ENCODE peak calls at places on chromosomes 7 and 10, in eight cellular contexts. One of them, this sample, is unnamed.

GRCh38 chr10:54372164-54372563 is 428.9 kb downstream of the PCDH15 start:
- DNase-seq in SK-N-SH: peak; percentile 5
- DNase-seq in tibial nerve: no peak
- DNase-seq in GM12878: no peak
- DNase-seq in IMR-90: no peak
- DNase-seq in AG10803: no peak
- DNase-seq in PC-9: no peak
- DNase-seq in cardiac fibroblast: no peak
- DNase-seq in this sample: no peak

GRCh38 chr7:36048141-36048901 is 104.7 kb upstream of the EEPD1 start:
- DNase-seq in SK-N-SH: peak; percentile 58
- DNase-seq in tibial nerve: peak; percentile 78
- DNase-seq in GM12878: no peak
- DNase-seq in IMR-90: peak; percentile 83
- DNase-seq in AG10803: peak; percentile 97
- DNase-seq in PC-9: peak; percentile 98
- DNase-seq in cardiac fibroblast: peak; percentile 90
- DNase-seq in this sample: no peak

GRCh38 chr7:35717013-35717412 is 22.1 kb upstream of the HERPUD2 start:
- DNase-seq in SK-N-SH: no peak
- DNase-seq in tibial nerve: no peak
- DNase-seq in GM12878: no peak
- DNase-seq in IMR-90: no peak
- DNase-seq in AG10803: no peak
- DNase-seq in PC-9: no peak
- DNase-seq in cardiac fibroblast: no peak
- DNase-seq in this sample: no peak

GRCh38 chr7:147999962-148000361 is 590.6 kb upstream of the C7orf33 start:
- DNase-seq in SK-N-SH: no peak
- DNase-seq in tibial nerve: no peak
- DNase-seq in GM12878: no peak
- DNase-seq in IMR-90: no peak
- DNase-seq in AG10803: no peak
- DNase-seq in PC-9: no peak
- DNase-seq in cardiac fibroblast: no peak
- DNase-seq in this sample: no peak

GRCh38 chr10:98269435-98269912 is 1.5 kb upstream of the LOXL4 start:
- DNase-seq in SK-N-SH: peak; percentile 56
- DNase-seq in tibial nerve: peak; percentile 60
- DNase-seq in GM12878: no peak
- DNase-seq in IMR-90: peak; percentile 73
- DNase-seq in AG10803: peak; percentile 89
- DNase-seq in PC-9: peak; percentile 88
- DNase-seq in cardiac fibroblast: peak; percentile 91
- DNase-seq in this sample: no peak

GRCh38 chr7:114930829-114931655 is 9.1 kb downstream of the MDFIC start:
- DNase-seq in SK-N-SH: no peak
- DNase-seq in tibial nerve: no peak
- DNase-seq in GM12878: no peak
- DNase-seq in IMR-90: peak; percentile 62
- DNase-seq in AG10803: no peak
- DNase-seq in PC-9: no peak
- DNase-seq in cardiac fibroblast: peak; percentile 45
- DNase-seq in this sample: peak; percentile 75

GRCh38 chr7:80530136-80530535 is 18.3 kb upstream of the GNAT3 start:
- DNase-seq in SK-N-SH: no peak
- DNase-seq in tibial nerve: no peak
- DNase-seq in GM12878: no peak
- DNase-seq in IMR-90: no peak
- DNase-seq in AG10803: no peak
- DNase-seq in PC-9: no peak
- DNase-seq in cardiac fibroblast: no peak
- DNase-seq in this sample: no peak

GRCh38 chr7:48255046-48255445 is 83.8 kb downstream of the ABCA13 start:
- DNase-seq in SK-N-SH: no peak
- DNase-seq in tibial nerve: no peak
- DNase-seq in GM12878: peak; percentile 7
- DNase-seq in IMR-90: peak; percentile 86
- DNase-seq in AG10803: peak; percentile 65
- DNase-seq in PC-9: no peak
- DNase-seq in cardiac fibroblast: peak; percentile 3
- DNase-seq in this sample: peak; percentile 38

GRCh38 chr7:147894271-147894670 is 696.3 kb upstream of the C7orf33 start:
- DNase-seq in SK-N-SH: peak; percentile 53
- DNase-seq in tibial nerve: no peak
- DNase-seq in GM12878: no peak
- DNase-seq in IMR-90: no peak
- DNase-seq in AG10803: peak; percentile 10
- DNase-seq in PC-9: no peak
- DNase-seq in cardiac fibroblast: peak; percentile 0
- DNase-seq in this sample: no peak

GRCh38 chr7:119413314-119413805 is 859.6 kb upstream of the KCND2 start:
- DNase-seq in SK-N-SH: no peak
- DNase-seq in tibial nerve: no peak
- DNase-seq in GM12878: no peak
- DNase-seq in IMR-90: no peak
- DNase-seq in AG10803: no peak
- DNase-seq in PC-9: no peak
- DNase-seq in cardiac fibroblast: no peak
- DNase-seq in this sample: no peak

GRCh38 chr10:65571011-65571570 is 1354.7 kb upstream of the LRRTM3 start:
- DNase-seq in SK-N-SH: peak; percentile 4
- DNase-seq in tibial nerve: no peak
- DNase-seq in GM12878: no peak
- DNase-seq in IMR-90: no peak
- DNase-seq in AG10803: no peak
- DNase-seq in PC-9: peak; percentile 44
- DNase-seq in cardiac fibroblast: peak; percentile 18
- DNase-seq in this sample: no peak

GRCh38 chr10:78875331-78875877 is 193.4 kb upstream of the ZMIZ1 start:
- DNase-seq in SK-N-SH: no peak
- DNase-seq in tibial nerve: no peak
- DNase-seq in GM12878: no peak
- DNase-seq in IMR-90: no peak
- DNase-seq in AG10803: no peak
- DNase-seq in PC-9: no peak
- DNase-seq in cardiac fibroblast: no peak
- DNase-seq in this sample: no peak

GRCh38 chr10:48282829-48283228 is 8.3 kb upstream of the FRMPD2 start:
- DNase-seq in SK-N-SH: no peak
- DNase-seq in tibial nerve: no peak
- DNase-seq in GM12878: peak; percentile 89
- DNase-seq in IMR-90: no peak
- DNase-seq in AG10803: no peak
- DNase-seq in PC-9: no peak
- DNase-seq in cardiac fibroblast: no peak
- DNase-seq in this sample: peak; percentile 87

GRCh38 chr7:77680266-77680665 is 16.0 kb upstream of the RSBN1L start:
- DNase-seq in SK-N-SH: no peak
- DNase-seq in tibial nerve: no peak
- DNase-seq in GM12878: no peak
- DNase-seq in IMR-90: peak; percentile 78
- DNase-seq in AG10803: no peak
- DNase-seq in PC-9: no peak
- DNase-seq in cardiac fibroblast: no peak
- DNase-seq in this sample: no peak

GRCh38 chr10:4262870-4263269 is 477.9 kb upstream of the KLF6 start:
- DNase-seq in SK-N-SH: no peak
- DNase-seq in tibial nerve: no peak
- DNase-seq in GM12878: no peak
- DNase-seq in IMR-90: no peak
- DNase-seq in AG10803: no peak
- DNase-seq in PC-9: no peak
- DNase-seq in cardiac fibroblast: no peak
- DNase-seq in this sample: no peak

DNA sequence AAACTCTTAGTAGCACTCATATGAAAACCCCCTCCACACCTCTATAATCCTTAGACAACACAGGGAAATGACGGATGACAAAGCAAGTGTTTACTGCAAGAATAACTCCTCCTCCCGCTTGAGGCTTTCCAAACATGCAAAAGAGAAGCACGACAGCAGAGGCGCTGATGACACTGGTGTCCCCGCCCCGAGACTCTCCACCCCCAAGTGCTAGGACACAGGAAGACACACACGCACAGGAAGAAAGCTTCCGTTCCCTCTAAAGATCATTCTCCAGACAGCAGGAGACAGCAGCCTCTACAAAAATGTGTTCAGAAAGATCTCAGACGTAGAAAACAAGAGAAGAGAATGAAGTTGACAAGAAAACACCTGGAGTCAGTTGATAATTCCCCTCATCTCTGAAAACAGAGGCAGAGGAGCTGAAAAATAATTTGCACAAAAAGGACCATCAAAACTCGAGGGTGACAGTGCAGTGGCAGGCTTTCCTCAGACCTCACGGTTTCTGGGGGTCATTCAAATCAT is 90.2 kb downstream of the DLG5 start:
- DNase-seq in SK-N-SH: no peak
- DNase-seq in tibial nerve: peak; percentile 46
- DNase-seq in GM12878: peak; percentile 66
- DNase-seq in IMR-90: peak; percentile 22
- DNase-seq in AG10803: peak; percentile 76
- DNase-seq in PC-9: no peak
- DNase-seq in cardiac fibroblast: peak; percentile 42
- DNase-seq in this sample: peak; percentile 87
- H3K4me3 ChIP-seq in SK-N-SH: no peak overlapping the region
- H3K4me3 ChIP-seq in tibial nerve: no peak overlapping the region
- H3K4me3 ChIP-seq in GM12878: peak overlapping the region; percentile 27
- H3K4me3 ChIP-seq in IMR-90: no peak overlapping the region
- H3K4me3 ChIP-seq in AG10803: no peak overlapping the region
- H3K4me3 ChIP-seq in PC-9: no peak overlapping the region
- H3K4me3 ChIP-seq in cardiac fibroblast: no peak overlapping the region
- H3K4me3 ChIP-seq in this sample: peak overlapping the region; percentile 36

GRCh38 chr7:23276381-23276780 is 22.8 kb upstream of the MALSU1 start:
- DNase-seq in SK-N-SH: no peak
- DNase-seq in tibial nerve: no peak
- DNase-seq in GM12878: no peak
- DNase-seq in IMR-90: no peak
- DNase-seq in AG10803: no peak
- DNase-seq in PC-9: no peak
- DNase-seq in cardiac fibroblast: peak; percentile 14
- DNase-seq in this sample: peak; percentile 39
- TF ChIP-seq CTCF in SK-N-SH: peak; percentile 42
- TF ChIP-seq CTCF in tibial nerve: no peak
- TF ChIP-seq CTCF in GM12878: peak; percentile 40
- TF ChIP-seq CTCF in IMR-90: no peak
- TF ChIP-seq CTCF in AG10803: no peak
- TF ChIP-seq CTCF in PC-9: peak; percentile 32
- TF ChIP-seq CTCF in cardiac fibroblast: no peak
- TF ChIP-seq CTCF in this sample: peak; percentile 25

GRCh38 chr7:37180828-37181549 is 267.7 kb downstream of the ELMO1 start:
- DNase-seq in SK-N-SH: no peak
- DNase-seq in tibial nerve: no peak
- DNase-seq in GM12878: no peak
- DNase-seq in IMR-90: no peak
- DNase-seq in AG10803: no peak
- DNase-seq in PC-9: no peak
- DNase-seq in cardiac fibroblast: no peak
- DNase-seq in this sample: no peak
- H3K4me3 ChIP-seq in SK-N-SH: no peak overlapping the region
- H3K4me3 ChIP-seq in tibial nerve: no peak overlapping the region
- H3K4me3 ChIP-seq in GM12878: no peak overlapping the region
- H3K4me3 ChIP-seq in IMR-90: no peak overlapping the region
- H3K4me3 ChIP-seq in AG10803: no peak overlapping the region
- H3K4me3 ChIP-seq in PC-9: no peak overlapping the region
- H3K4me3 ChIP-seq in cardiac fibroblast: no peak overlapping the region
- H3K4me3 ChIP-seq in this sample: no peak overlapping the region

GRCh38 chr10:7250236-7250635 is 160.6 kb downstream of the SFMBT2 start:
- DNase-seq in SK-N-SH: no peak
- DNase-seq in tibial nerve: no peak
- DNase-seq in GM12878: no peak
- DNase-seq in IMR-90: no peak
- DNase-seq in AG10803: no peak
- DNase-seq in PC-9: no peak
- DNase-seq in cardiac fibroblast: no peak
- DNase-seq in this sample: no peak
- TF ChIP-seq CTCF in SK-N-SH: no peak
- TF ChIP-seq CTCF in tibial nerve: no peak
- TF ChIP-seq CTCF in GM12878: no peak
- TF ChIP-seq CTCF in IMR-90: no peak
- TF ChIP-seq CTCF in AG10803: no peak
- TF ChIP-seq CTCF in PC-9: no peak
- TF ChIP-seq CTCF in cardiac fibroblast: no peak
- TF ChIP-seq CTCF in this sample: no peak

GRCh38 chr10:35194906-35195305 is 68.3 kb downstream of the CREM start:
- DNase-seq in SK-N-SH: peak; percentile 33
- DNase-seq in tibial nerve: no peak
- DNase-seq in GM12878: no peak
- DNase-seq in IMR-90: peak; percentile 91
- DNase-seq in AG10803: peak; percentile 20
- DNase-seq in PC-9: no peak
- DNase-seq in cardiac fibroblast: peak; percentile 78
- DNase-seq in this sample: no peak
- H3K4me3 ChIP-seq in SK-N-SH: peak overlapping the region; percentile 62
- H3K4me3 ChIP-seq in tibial nerve: peak overlapping the region; percentile 55
- H3K4me3 ChIP-seq in GM12878: no peak overlapping the region
- H3K4me3 ChIP-seq in IMR-90: peak overlapping the region; percentile 44
- H3K4me3 ChIP-seq in AG10803: peak overlapping the region; percentile 58
- H3K4me3 ChIP-seq in PC-9: peak overlapping the region; percentile 50
- H3K4me3 ChIP-seq in cardiac fibroblast: peak overlapping the region; percentile 45
- H3K4me3 ChIP-seq in this sample: peak overlapping the region; percentile 69